ENCODE peak calls at places on chromosomes 2 and 18, in six cellular contexts. W, V, Q, B, A and S are unnamed samples.

GRCh38 chr2:11419781-11420180 is 46.2 kb downstream of the E2F6 start:
- DNase-seq in B (no peak), W (no peak), Q (no peak), V (peak; percentile 31), A (peak; percentile 32), S (no peak)

GRCh38 chr2:33135645-33136044 is 188.9 kb downstream of the LTBP1 start:
- DNase-seq in A (no peak), V (peak; percentile 61), B (no peak), Q (no peak), W (no peak), S (no peak)

GRCh38 chr2:78202366-78202765 is 680.2 kb upstream of the LRRTM4 start:
- DNase-seq in A (no peak), Q (no peak), V (no peak), B (no peak), W (no peak), S (no peak)

GRCh38 chr2:182144039-182144779 is 158.6 kb downstream of the PPP1R1C start:
- DNase-seq in B (no peak), W (no peak), Q (no peak), A (peak; percentile 50), V (no peak), S (no peak)

GRCh38 chr2:143878131-143878530 is 641.8 kb downstream of the ZEB2 start:
- DNase-seq in Q (no peak), W (no peak), V (no peak), A (no peak), B (no peak), S (no peak)

GRCh38 chr2:74735544-74735943 is 81.5 kb downstream of the SEMA4F start:
- DNase-seq in Q (no peak), B (no peak), V (no peak), W (no peak), A (no peak), S (no peak)

GRCh38 chr18:26008096-26008495 is 82.3 kb downstream of the SS18 start:
- DNase-seq in B (no peak), W (no peak), A (no peak), Q (no peak), V (no peak), S (no peak)

GRCh38 chr2:15122915-15123314 is 438.2 kb downstream of the NBAS start:
- DNase-seq in A (peak; percentile 4), V (peak; percentile 13), Q (peak; percentile 0), B (no peak), W (no peak), S (no peak)

GRCh38 chr2:150495993-150496627 is 8.6 kb upstream of the RND3 start:
- DNase-seq in V (peak; percentile 98), Q (peak; percentile 95), W (peak; percentile 95), A (peak; percentile 96), B (no peak), S (no peak)

GRCh38 chr2:85057236-85057635 is 76.0 kb upstream of the TCF7L1 start:
- DNase-seq in V (no peak), B (no peak), Q (no peak), A (no peak), W (no peak), S (no peak)

GRCh38 chr2:44974064-44974715 is 32.7 kb downstream of the SIX3 start:
- DNase-seq in B (no peak), Q (no peak), A (peak; percentile 62), W (no peak), V (peak; percentile 89), S (no peak)

GRCh38 chr18:50686409-50686808 is 126.5 kb downstream of the MAPK4 start:
- DNase-seq in Q (no peak), A (no peak), W (no peak), B (no peak), V (no peak), S (no peak)

GRCh38 chr2:165196411-165196810 is 7.4 kb downstream of the SCN3A start:
- DNase-seq in B (no peak), Q (no peak), A (no peak), W (no peak), V (no peak), S (no peak)

GRCh38 chr2:71749671-71750101 is 296.3 kb downstream of the DYSF start:
- DNase-seq in A (peak; percentile 23), V (peak; percentile 25), W (peak; percentile 29), Q (no peak), B (no peak), S (no peak)

GRCh38 chr18:13612111-13612997 is 114.0 kb downstream of the FAM210A start:
- DNase-seq in W (no peak), A (no peak), V (no peak), Q (no peak), B (peak; percentile 82), S (peak; percentile 91)

GRCh38 chr2:174836345-174836999 is 72.2 kb upstream of the CHRNA1 start:
- DNase-seq in A (peak; percentile 96), Q (peak; percentile 95), W (peak; percentile 79), V (peak; percentile 96), B (no peak), S (no peak)

GRCh38 chr18:77008576-77009315 is 123.8 kb downstream of the MBP start:
- DNase-seq in V (no peak), Q (no peak), B (no peak), W (no peak), A (no peak), S (no peak)

GRCh38 chr2:71756280-71756906 is 303.0 kb downstream of the DYSF start:
- DNase-seq in W (peak; percentile 40), A (peak; percentile 52), Q (peak; percentile 40), V (peak; percentile 71), B (no peak), S (no peak)

GRCh38 chr2:55856936-55857335 is 66.6 kb downstream of the EFEMP1 start:
- DNase-seq in Q (no peak), V (peak; percentile 58), W (no peak), A (peak; percentile 60), B (no peak), S (no peak)

GRCh38 chr2:132741754-132742153 is 71.7 kb upstream of the LYPD1 start:
- DNase-seq in Q (no peak), V (no peak), B (no peak), A (no peak), W (no peak), S (no peak)

GRCh38 chr2:233072838-233073237 is 12.7 kb downstream of the INPP5D start:
- DNase-seq in A (no peak), B (no peak), V (no peak), W (no peak), Q (no peak), S (no peak)

GRCh38 chr2:233076749-233077148 is 16.6 kb downstream of the INPP5D start:
- DNase-seq in V (no peak), A (no peak), B (no peak), Q (no peak), W (no peak), S (no peak)

GRCh38 chr2:233075141-233075965 is 15.2 kb downstream of the INPP5D start:
- DNase-seq in Q (no peak), B (peak; percentile 21), V (no peak), A (no peak), W (no peak), S (no peak)

GRCh38 chr2:233075966-233076339 is 15.8 kb downstream of the INPP5D start:
- DNase-seq in B (peak; percentile 25), Q (no peak), A (no peak), V (no peak), W (no peak), S (no peak)

DNA sequence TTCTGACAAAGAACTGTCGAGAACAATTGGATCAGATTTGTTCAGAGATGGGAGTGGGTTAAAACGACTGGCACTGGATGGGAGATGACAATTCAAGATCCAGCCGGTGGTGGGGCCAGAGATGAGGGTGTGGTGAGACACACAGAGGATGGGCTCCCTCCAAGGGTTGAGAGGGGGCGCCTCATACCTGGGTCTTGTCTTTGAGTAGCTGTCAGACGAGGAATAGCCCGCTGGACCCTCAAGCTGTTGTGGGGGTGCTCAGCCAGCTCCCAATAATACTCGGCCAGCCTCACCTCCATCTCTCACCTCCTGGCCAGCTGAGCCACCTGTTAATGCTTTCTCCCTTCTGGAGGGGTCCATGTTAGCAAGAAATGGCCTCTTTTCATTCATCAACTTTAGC is 14.0 kb downstream of the INPP5D start:
- DNase-seq in Q (no peak), V (no peak), B (peak; percentile 9), A (no peak), W (no peak), S (no peak)
- TF ChIP-seq CTCF in Q (no peak), V (no peak), B (no peak), A (no peak), W (no peak), S (no peak)

GRCh38 chr2:123080331-123080730 is 944.8 kb upstream of the CNTNAP5 start:
- DNase-seq in V (peak; percentile 40), A (peak; percentile 14), B (no peak), Q (no peak), W (no peak), S (no peak)

GRCh38 chr2:123073371-123073770 is 951.7 kb upstream of the CNTNAP5 start:
- DNase-seq in W (no peak), V (peak; percentile 52), B (no peak), Q (no peak), A (peak; percentile 46), S (no peak)

GRCh38 chr2:123073956-123074355 is 951.1 kb upstream of the CNTNAP5 start:
- DNase-seq in V (no peak), Q (no peak), A (peak; percentile 8), W (no peak), B (no peak), S (no peak)

DNA sequence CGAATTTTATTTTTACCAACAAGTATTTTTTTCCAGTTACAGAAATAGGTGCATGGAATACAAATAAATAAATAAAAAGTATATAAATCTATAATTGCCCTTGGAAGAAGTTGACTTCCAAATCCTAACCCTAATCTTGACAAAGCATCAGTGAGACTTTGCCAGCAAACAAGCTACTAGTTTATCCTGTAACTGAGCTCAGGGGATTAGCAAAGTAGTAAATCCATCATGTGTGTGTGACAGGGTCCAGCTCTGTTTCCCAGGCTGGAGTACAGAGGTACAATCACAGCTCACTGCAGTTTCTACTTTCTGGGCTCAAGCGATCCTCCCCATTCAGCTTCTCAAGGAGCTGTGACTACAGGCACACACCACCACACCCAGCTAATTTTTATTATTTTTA is 948.0 kb upstream of the CNTNAP5 start:
- DNase-seq in V (no peak), W (no peak), B (no peak), Q (no peak), A (no peak), S (no peak)
- H3K4me3 ChIP-seq in V (no peak overlapping the region), W (no peak overlapping the region), B (no peak overlapping the region), Q (no peak overlapping the region), A (no peak overlapping the region), S (no peak overlapping the region)

GRCh38 chr2:65432227-65433190 is at the start of gene SPRED2:
- DNase-seq in W (peak; percentile 90), A (peak; percentile 98), B (peak; percentile 78), Q (peak; percentile 98), V (peak; percentile 98), S (peak; percentile 66)
- TF ChIP-seq CTCF in W (no peak), A (peak; percentile 5), B (peak; percentile 35), Q (no peak), V (no peak), S (no peak)

DNA sequence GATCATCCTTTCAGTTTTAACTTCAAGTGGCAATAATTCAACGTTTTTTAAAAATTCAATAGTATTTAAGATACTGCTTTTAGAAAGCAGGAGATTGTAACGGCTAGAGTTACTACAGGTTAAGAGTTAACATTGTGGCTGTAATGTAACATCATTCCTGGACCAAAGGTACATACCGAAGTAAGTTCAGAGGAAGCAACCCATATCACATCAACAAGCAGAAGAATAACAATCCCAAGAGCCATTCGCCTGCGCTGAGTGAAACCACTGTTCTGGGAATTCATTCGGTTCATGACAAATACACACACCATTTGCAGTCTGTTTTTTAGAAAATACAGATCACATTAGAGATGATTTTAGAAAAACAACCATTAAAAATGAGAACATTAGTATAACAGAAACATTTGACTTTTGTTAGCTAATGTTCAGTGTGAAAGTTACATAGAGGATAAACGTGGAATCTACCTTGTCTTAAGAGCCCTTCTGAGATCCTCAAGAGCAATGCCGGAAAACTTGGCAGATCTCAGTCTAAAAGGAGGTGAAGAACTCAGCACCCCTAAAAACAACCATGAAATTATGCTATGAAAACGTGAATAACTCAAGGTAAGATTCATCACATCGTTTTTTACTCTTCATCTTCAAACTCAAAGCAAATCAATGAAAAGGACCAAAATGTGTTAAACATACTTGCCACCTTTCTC is 1.3 kb downstream of the SLC35F5 start:
- DNase-seq in V (peak; percentile 36), Q (peak; percentile 5), B (no peak), W (no peak), A (peak; percentile 46), S (no peak)
- H3K4me3 ChIP-seq in V (peak overlapping the region; percentile 92), Q (peak overlapping the region; percentile 89), B (peak overlapping the region; percentile 100), W (peak overlapping the region; percentile 79), A (peak overlapping the region; percentile 93), S (peak overlapping the region; percentile 78)